ENCODE peak calls at places on chromosomes 13 and 19, in five cellular contexts. One of them, this sample, is unnamed.

GRCh38 chr19:6667114-6667627 is 2.8 kb downstream of the TNFSF14 start:
- DNase-seq in mesothelial cell of epicardium: no peak
- DNase-seq in left ventricle myocardium inferior: no peak
- DNase-seq in endothelial cell of umbilical vein: no peak
- DNase-seq in activated CD8-positive, alpha-beta memory T cell treated with anti-CD3 and anti-CD28 coated beads for 48 hours: no peak
- DNase-seq in this sample: no peak

GRCh38 chr19:49758292-49758691 is 4.8 kb downstream of the TSKS start:
- DNase-seq in endothelial cell of umbilical vein: no peak
- DNase-seq in activated CD8-positive, alpha-beta memory T cell treated with anti-CD3 and anti-CD28 coated beads for 48 hours: no peak
- DNase-seq in mesothelial cell of epicardium: no peak
- DNase-seq in left ventricle myocardium inferior: no peak
- DNase-seq in this sample: no peak

GRCh38 chr19:48501961-48502719 is 9.5 kb downstream of the LMTK3 start:
- DNase-seq in mesothelial cell of epicardium: peak
- DNase-seq in endothelial cell of umbilical vein: no peak
- DNase-seq in activated CD8-positive, alpha-beta memory T cell treated with anti-CD3 and anti-CD28 coated beads for 48 hours: no peak
- DNase-seq in left ventricle myocardium inferior: no peak
- DNase-seq in this sample: peak

GRCh38 chr13:59261928-59262488 is 901.7 kb downstream of the DIAPH3 start:
- DNase-seq in left ventricle myocardium inferior: no peak
- DNase-seq in activated CD8-positive, alpha-beta memory T cell treated with anti-CD3 and anti-CD28 coated beads for 48 hours: no peak
- DNase-seq in mesothelial cell of epicardium: no peak
- DNase-seq in endothelial cell of umbilical vein: peak
- DNase-seq in this sample: peak

GRCh38 chr13:25214371-25215252 is 42.5 kb upstream of the AMER2 start:
- DNase-seq in activated CD8-positive, alpha-beta memory T cell treated with anti-CD3 and anti-CD28 coated beads for 48 hours: no peak
- DNase-seq in left ventricle myocardium inferior: no peak
- DNase-seq in endothelial cell of umbilical vein: no peak
- DNase-seq in mesothelial cell of epicardium: no peak
- DNase-seq in this sample: no peak

GRCh38 chr13:50901701-50902100 is 7.9 kb upstream of the RNASEH2B start:
- DNase-seq in activated CD8-positive, alpha-beta memory T cell treated with anti-CD3 and anti-CD28 coated beads for 48 hours: no peak
- DNase-seq in left ventricle myocardium inferior: no peak
- DNase-seq in mesothelial cell of epicardium: no peak
- DNase-seq in endothelial cell of umbilical vein: no peak
- DNase-seq in this sample: no peak

GRCh38 chr19:42269518-42270345 is 680 bp downstream of the CIC start:
- DNase-seq in mesothelial cell of epicardium: no peak
- DNase-seq in activated CD8-positive, alpha-beta memory T cell treated with anti-CD3 and anti-CD28 coated beads for 48 hours: no peak
- DNase-seq in left ventricle myocardium inferior: no peak
- DNase-seq in endothelial cell of umbilical vein: no peak
- DNase-seq in this sample: no peak

GRCh38 chr13:113075711-113076110 is 29.9 kb upstream of the F7 start:
- DNase-seq in endothelial cell of umbilical vein: no peak
- DNase-seq in activated CD8-positive, alpha-beta memory T cell treated with anti-CD3 and anti-CD28 coated beads for 48 hours: no peak
- DNase-seq in mesothelial cell of epicardium: no peak
- DNase-seq in left ventricle myocardium inferior: no peak
- DNase-seq in this sample: no peak

GRCh38 chr13:98468352-98468751 is 108.6 kb downstream of the STK24 start:
- DNase-seq in left ventricle myocardium inferior: no peak
- DNase-seq in activated CD8-positive, alpha-beta memory T cell treated with anti-CD3 and anti-CD28 coated beads for 48 hours: no peak
- DNase-seq in mesothelial cell of epicardium: no peak
- DNase-seq in endothelial cell of umbilical vein: no peak
- DNase-seq in this sample: no peak

GRCh38 chr13:95456837-95457236 is 95.7 kb upstream of the CLDN10 start:
- DNase-seq in mesothelial cell of epicardium: no peak
- DNase-seq in left ventricle myocardium inferior: no peak
- DNase-seq in activated CD8-positive, alpha-beta memory T cell treated with anti-CD3 and anti-CD28 coated beads for 48 hours: no peak
- DNase-seq in endothelial cell of umbilical vein: no peak
- DNase-seq in this sample: peak

GRCh38 chr19:45391346-45391745 is 13.5 kb downstream of the PPP1R13L start:
- DNase-seq in left ventricle myocardium inferior: no peak
- DNase-seq in activated CD8-positive, alpha-beta memory T cell treated with anti-CD3 and anti-CD28 coated beads for 48 hours: no peak
- DNase-seq in mesothelial cell of epicardium: no peak
- DNase-seq in endothelial cell of umbilical vein: no peak
- DNase-seq in this sample: peak

GRCh38 chr13:112202266-112202665 is 135.3 kb downstream of the SOX1 start:
- DNase-seq in activated CD8-positive, alpha-beta memory T cell treated with anti-CD3 and anti-CD28 coated beads for 48 hours: no peak
- DNase-seq in left ventricle myocardium inferior: no peak
- DNase-seq in endothelial cell of umbilical vein: no peak
- DNase-seq in mesothelial cell of epicardium: no peak
- DNase-seq in this sample: no peak

GRCh38 chr19:6796278-6796677 is 23.8 kb downstream of the VAV1 start:
- DNase-seq in mesothelial cell of epicardium: no peak
- DNase-seq in activated CD8-positive, alpha-beta memory T cell treated with anti-CD3 and anti-CD28 coated beads for 48 hours: no peak
- DNase-seq in left ventricle myocardium inferior: no peak
- DNase-seq in endothelial cell of umbilical vein: no peak
- DNase-seq in this sample: no peak

GRCh38 chr13:28955264-28955966 is 135.3 kb downstream of the MTUS2 start:
- DNase-seq in mesothelial cell of epicardium: no peak
- DNase-seq in activated CD8-positive, alpha-beta memory T cell treated with anti-CD3 and anti-CD28 coated beads for 48 hours: no peak
- DNase-seq in endothelial cell of umbilical vein: no peak
- DNase-seq in left ventricle myocardium inferior: peak
- DNase-seq in this sample: no peak

GRCh38 chr13:23621316-23621645 is 51.1 kb downstream of the TNFRSF19 start:
- DNase-seq in activated CD8-positive, alpha-beta memory T cell treated with anti-CD3 and anti-CD28 coated beads for 48 hours: no peak
- DNase-seq in left ventricle myocardium inferior: no peak
- DNase-seq in mesothelial cell of epicardium: no peak
- DNase-seq in endothelial cell of umbilical vein: no peak
- DNase-seq in this sample: peak

This sample was measured in GM12865.